ENCODE peak calls at places on chromosomes 11 and 22, in four cellular contexts. B is transverse colon, D is tibial artery, C is uterus. Z is an unnamed sample. For H3K4me1, the result is how much of the 10 kb centered on the place peaks cover.

GRCh38 chr22:27545071-27545470 is 256.5 kb downstream of the MN1 start:
- DNase-seq in D (no peak), C (no peak), B (no peak), Z (no peak)

GRCh38 chr22:31734512-31734911 is 15.4 kb downstream of the PRR14L start:
- DNase-seq in D (no peak), C (no peak), B (no peak), Z (no peak)

GRCh38 chr22:50171319-50171964 is 911 bp downstream of the PANX2 start:
- DNase-seq in B (no peak), D (no peak), C (no peak), Z (no peak)

GRCh38 chr22:43295660-43296059 is 47.5 kb downstream of the SCUBE1 start:
- DNase-seq in D (no peak), B (no peak), C (no peak), Z (no peak)

GRCh38 chr22:20586403-20586745 is 79.0 kb downstream of the MED15 start:
- DNase-seq in D (no peak), B (no peak), C (no peak), Z (no peak)

GRCh38 chr11:83006877-83007330 is 64.8 kb downstream of the RAB30 start:
- DNase-seq in C (no peak), D (no peak), B (no peak), Z (no peak)

GRCh38 chr11:3153291-3153861 is 11.7 kb downstream of the OSBPL5 start:
- DNase-seq in C (peak), D (peak), B (peak), Z (peak)

GRCh38 chr11:73154178-73154577 is 12.1 kb upstream of the FCHSD2 start:
- DNase-seq in D (peak), B (peak), C (peak), Z (no peak)

GRCh38 chr11:1879342-1879940 is 12.3 kb downstream of the PRR33 start:
- DNase-seq in B (no peak), C (peak), D (peak), Z (no peak)

GRCh38 chr11:84819561-84819960 is 807.6 kb downstream of the DLG2 start:
- DNase-seq in D (no peak), B (no peak), C (no peak), Z (no peak)

GRCh38 chr11:59550842-59551650 is 39.7 kb downstream of the OR4D9 start:
- DNase-seq in B (peak), D (peak), C (peak), Z (peak)

GRCh38 chr11:44475114-44475686 is 90.3 kb upstream of the CD82 start:
- DNase-seq in B (no peak), D (no peak), C (no peak), Z (no peak)

GRCh38 chr22:26476705-26477340 is 6.8 kb downstream of the HPS4 start:
- DNase-seq in D (no peak), B (no peak), C (no peak), Z (no peak)

GRCh38 chr11:131978351-131978750 is 607.9 kb downstream of the NTM start:
- DNase-seq in C (no peak), B (no peak), D (no peak), Z (no peak)

GRCh38 chr11:120563698-120564572 is 52.4 kb downstream of the GRIK4 start:
- DNase-seq in B (no peak), C (no peak), D (peak), Z (peak)

GRCh38 chr22:43881091-43882061 is 10.4 kb downstream of the PNPLA5 start:
- DNase-seq in B (no peak), D (no peak), C (no peak), Z (no peak)

GRCh38 chr11:107123022-107123421 is 104.7 kb upstream of the GUCY1A2 start:
- DNase-seq in B (no peak), D (no peak), C (no peak), Z (no peak)

GRCh38 chr11:43853766-43854165 is 26.9 kb upstream of the ALKBH3 start:
- DNase-seq in C (no peak), B (no peak), D (no peak), Z (no peak)

GRCh38 chr11:7536102-7536501 is 22.3 kb downstream of the PPFIBP2 start:
- DNase-seq in C (no peak), D (no peak), B (peak), Z (no peak)

GRCh38 chr11:62974848-62975522 is 9.8 kb downstream of the SLC22A6 start:
- DNase-seq in C (no peak), D (no peak), B (peak), Z (no peak)

GRCh38 chr11:61513143-61513740 is 4.7 kb downstream of the LRRC10B start:
- DNase-seq in B (no peak), C (no peak), D (no peak), Z (no peak)

GRCh38 chr22:18028817-18029527 is 4.6 kb upstream of the MICAL3 start:
- DNase-seq in C (no peak), D (peak), B (peak), Z (no peak)

GRCh38 chr11:114262681-114263509 is 33.3 kb upstream of the NNMT start:
- DNase-seq in C (no peak), B (no peak), D (no peak), Z (peak)

GRCh38 chr11:19766206-19766605 is 53.6 kb downstream of the NAV2 start:
- DNase-seq in B (no peak), D (no peak), C (no peak), Z (no peak)

GRCh38 chr22:47196493-47196849 is 434.0 kb downstream of the TBC1D22A start:
- DNase-seq in B (no peak), C (no peak), D (no peak), Z (no peak)

GRCh38 chr11:128308793-128309192 is 278.6 kb downstream of the ETS1 start:
- DNase-seq in C (no peak), D (no peak), B (no peak), Z (no peak)

GRCh38 chr11:128303383-128303782 is 284.0 kb downstream of the ETS1 start:
- DNase-seq in B (no peak), C (no peak), D (no peak), Z (no peak)

GRCh38 chr11:128302425-128303186 is 284.8 kb downstream of the ETS1 start:
- DNase-seq in C (no peak), D (no peak), B (peak), Z (no peak)

GRCh38 chr11:128305588-128305987 is 281.8 kb downstream of the ETS1 start:
- DNase-seq in D (no peak), C (no peak), B (no peak), Z (no peak)

GRCh38 chr11:128304666-128305485 is 282.5 kb downstream of the ETS1 start:
- DNase-seq in B (no peak), C (no peak), D (no peak), Z (no peak)
- H3K4me1 ChIP-seq in B (under half), C (under half), D (under half), Z (under half)

DNA sequence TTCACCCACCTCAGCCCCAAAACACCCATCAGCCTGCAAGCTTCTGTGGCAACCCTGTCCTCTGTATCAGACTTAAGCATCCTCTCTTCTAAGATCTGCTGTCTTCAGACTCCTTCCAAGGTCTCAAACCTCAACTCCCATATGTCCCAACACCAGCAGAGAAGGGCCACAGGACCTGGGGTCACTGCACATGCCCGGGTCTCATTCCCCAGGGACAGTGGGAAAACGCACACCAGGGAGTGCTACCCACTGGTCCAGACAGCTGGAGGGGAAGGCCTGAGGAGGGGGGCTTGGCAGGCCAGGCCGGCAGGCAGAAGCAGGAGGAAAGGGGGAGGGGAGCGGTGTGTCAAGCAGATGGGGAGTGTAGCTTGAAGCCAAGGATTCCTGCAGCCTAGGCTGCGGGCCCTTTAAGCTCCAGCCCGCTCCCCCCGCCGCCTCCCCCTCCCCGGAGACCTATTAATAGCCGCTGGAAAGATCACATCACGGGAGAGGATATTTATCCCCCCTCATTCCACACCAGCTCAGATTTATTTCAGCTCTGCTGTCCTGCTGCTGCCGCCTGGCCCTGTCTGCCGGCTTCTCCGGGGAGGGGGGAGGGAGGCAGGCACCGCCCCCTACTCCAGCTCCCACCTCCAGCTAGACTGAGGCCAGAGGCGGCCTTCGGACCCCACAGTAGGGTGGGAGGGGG is 16.7 kb downstream of the BCL9L start:
- DNase-seq in D (peak), B (peak), C (peak), Z (no peak)
- H3K4me1 ChIP-seq in D (under half), B (half or more), C (under half), Z (under half)

GRCh38 chr11:67213251-67213650 is 53.0 kb upstream of the GRK2 start:
- DNase-seq in D (no peak), C (no peak), B (no peak), Z (no peak)
- H3K4me1 ChIP-seq in D (under half), C (under half), B (under half), Z (under half)

GRCh38 chr22:37310075-37310606 is 27.8 kb downstream of the CYTH4 start:
- DNase-seq in C (no peak), D (no peak), B (no peak), Z (no peak)

GRCh38 chr22:37310815-37311595 is 28.7 kb downstream of the CYTH4 start:
- DNase-seq in B (no peak), D (no peak), C (no peak), Z (no peak)

GRCh38 chr22:37308385-37309200 is 26.3 kb downstream of the CYTH4 start:
- DNase-seq in C (no peak), B (no peak), D (no peak), Z (no peak)

GRCh38 chr22:37311761-37312312 is 29.5 kb downstream of the CYTH4 start:
- DNase-seq in C (no peak), B (no peak), D (no peak), Z (no peak)

GRCh38 chr22:37309221-37310074 is 27.1 kb downstream of the CYTH4 start:
- DNase-seq in C (no peak), D (no peak), B (peak), Z (no peak)
- H3K4me1 ChIP-seq in C (under half), D (under half), B (under half), Z (under half)

Z was measured in ascending aorta.